ENCODE peak calls at places on chromosomes 12 and 14, in six cellular contexts. N is pancreas; M is heart right ventricle; L is fibroblast of the aortic adventitia; C is tibial nerve; D is CD8-positive, alpha-beta memory T cell. X is an unnamed sample.

GRCh38 chr14:69535230-69535848 is 39.3 kb downstream of the CCDC177 start:
- DNase-seq in D (no peak), L (peak; percentile 66), M (peak; percentile 18), C (no peak), N (peak; percentile 63), X (no peak)

GRCh38 chr12:54330442-54330841 is 5.5 kb downstream of the COPZ1 start:
- DNase-seq in D (no peak), M (no peak), N (no peak), C (no peak), L (no peak), X (no peak)

GRCh38 chr12:27525373-27525772 is 1.4 kb downstream of the PPFIBP1 start:
- DNase-seq in C (no peak), D (no peak), M (peak; percentile 67), N (no peak), L (peak; percentile 85), X (no peak)

GRCh38 chr12:102543494-102543893 is 63.1 kb upstream of the IGF1 start:
- DNase-seq in D (no peak), C (no peak), L (no peak), N (no peak), M (no peak), X (no peak)

GRCh38 chr14:72291908-72292688 is 359.9 kb downstream of the RGS6 start:
- DNase-seq in M (peak; percentile 29), C (no peak), N (no peak), L (peak; percentile 54), D (no peak), X (no peak)

GRCh38 chr12:69024907-69025306 is 91.9 kb upstream of the CPM start:
- DNase-seq in N (no peak), C (no peak), L (peak; percentile 36), D (no peak), M (no peak), X (no peak)

GRCh38 chr12:89075890-89076591 is 276.3 kb downstream of the DUSP6 start:
- DNase-seq in L (peak; percentile 57), C (no peak), N (no peak), D (no peak), M (no peak), X (no peak)

GRCh38 chr12:74541074-74541473 is 3.4 kb downstream of the ATXN7L3B start:
- DNase-seq in C (no peak), D (no peak), M (no peak), N (no peak), L (no peak), X (no peak)

GRCh38 chr12:56377310-56377988 is 14.8 kb upstream of the APOF start:
- DNase-seq in L (peak; percentile 23), C (no peak), N (no peak), D (no peak), M (no peak), X (peak; percentile 15)

GRCh38 chr12:5402009-5402408 is 29.9 kb upstream of the NTF3 start:
- DNase-seq in C (no peak), M (no peak), L (no peak), D (no peak), N (no peak), X (no peak)

GRCh38 chr12:79688376-79689040 is 2.3 kb downstream of the PAWR start:
- DNase-seq in N (no peak), C (no peak), M (no peak), L (peak; percentile 10), D (no peak), X (no peak)

GRCh38 chr14:77390188-77390587 is 13.0 kb downstream of the SAMD15 start:
- DNase-seq in D (no peak), C (no peak), L (no peak), N (no peak), M (no peak), X (no peak)

GRCh38 chr12:96241484-96242256 is 47.5 kb downstream of the ELK3 start:
- DNase-seq in L (peak; percentile 88), C (no peak), M (peak; percentile 74), N (no peak), D (peak; percentile 82), X (no peak)

GRCh38 chr14:68316078-68316868 is 476.6 kb downstream of the ZFP36L1 start:
- DNase-seq in C (no peak), D (no peak), M (no peak), N (no peak), L (no peak), X (no peak)

GRCh38 chr14:39217214-39217879 is 16.4 kb upstream of the MIA2 start:
- DNase-seq in M (no peak), N (no peak), D (no peak), C (no peak), L (no peak), X (no peak)

GRCh38 chr12:16165506-16165905 is 112.0 kb downstream of the SLC15A5 start:
- DNase-seq in M (peak; percentile 11), D (no peak), L (peak; percentile 75), C (peak; percentile 13), N (no peak), X (peak; percentile 68)

GRCh38 chr12:132342322-132342721 is 12.9 kb upstream of the GALNT9 start:
- DNase-seq in N (no peak), C (no peak), L (no peak), M (no peak), D (no peak), X (no peak)

GRCh38 chr12:31037921-31038320 is 35.7 kb upstream of the DDX11 start:
- DNase-seq in C (no peak), D (no peak), M (no peak), L (no peak), N (no peak), X (no peak)

GRCh38 chr12:121828306-121828705 is 24.5 kb downstream of the SETD1B start:
- DNase-seq in M (no peak), L (no peak), D (no peak), N (no peak), C (no peak), X (no peak)

GRCh38 chr12:12449533-12450025 is 92.7 kb downstream of the BORCS5 start:
- DNase-seq in M (no peak), D (no peak), L (no peak), N (no peak), C (no peak), X (peak; percentile 83)

GRCh38 chr14:44897844-44898151 is 63.9 kb downstream of the KLHL28 start:
- DNase-seq in C (no peak), M (no peak), L (peak; percentile 31), N (no peak), D (no peak), X (no peak)

GRCh38 chr12:47741340-47741703 is 16.0 kb upstream of the ENDOU start:
- DNase-seq in M (peak; percentile 65), L (no peak), C (peak; percentile 74), N (no peak), D (peak; percentile 61), X (peak; percentile 86)

GRCh38 chr14:69662636-69663321 is 51.4 kb downstream of the SUSD6 start:
- DNase-seq in N (no peak), D (no peak), C (no peak), L (peak; percentile 61), M (no peak), X (no peak)

DNA sequence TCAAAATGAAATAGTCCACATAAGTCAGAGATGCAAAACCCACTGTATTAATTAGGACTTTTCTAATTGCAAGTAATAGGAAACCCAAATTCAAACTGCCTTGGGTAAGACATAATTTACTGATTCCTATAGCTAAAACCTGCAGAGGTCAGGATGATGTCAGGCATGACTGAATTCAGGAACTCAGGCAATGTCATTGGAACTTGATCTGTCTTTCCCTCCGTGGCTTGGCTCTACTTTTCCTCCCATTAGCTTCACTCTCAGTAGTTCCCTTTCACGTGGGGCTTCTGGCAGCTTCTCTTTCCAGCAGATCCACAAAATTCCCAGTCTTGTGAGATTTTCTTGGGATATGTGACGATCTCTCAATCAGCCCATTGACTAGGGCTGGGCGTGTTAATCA is 2.4 kb upstream of the JDP2 start:
- DNase-seq in M (no peak), L (no peak), C (no peak), D (no peak), N (no peak), X (no peak)
- H3K4me3 ChIP-seq in M (no peak overlapping the region), L (no peak overlapping the region), C (no peak overlapping the region), D (no peak overlapping the region), N (no peak overlapping the region), X (no peak overlapping the region)

DNA sequence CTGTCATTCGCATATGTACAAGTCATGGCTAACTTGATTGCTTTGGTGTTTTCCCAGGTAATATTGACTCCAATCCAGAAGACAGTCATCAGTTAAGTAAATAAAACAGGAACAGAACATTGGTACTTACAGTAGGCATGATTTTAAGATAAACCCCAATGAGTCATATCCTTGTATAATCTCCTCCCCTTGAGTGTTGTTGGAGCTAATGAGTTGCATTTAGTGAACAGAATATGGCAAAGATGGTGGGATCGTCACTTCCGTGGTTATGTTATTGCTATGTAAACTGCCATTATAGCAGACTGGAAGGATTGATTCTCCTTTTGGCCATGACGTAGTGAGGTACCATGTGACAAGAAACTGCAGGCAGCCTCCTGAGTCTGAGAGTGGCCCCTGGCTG is 102.2 kb downstream of the TMX1 start:
- DNase-seq in N (no peak), L (peak; percentile 20), D (no peak), M (no peak), C (no peak), X (no peak)
- H3K4me3 ChIP-seq in N (no peak overlapping the region), L (no peak overlapping the region), D (no peak overlapping the region), M (no peak overlapping the region), C (no peak overlapping the region), X (no peak overlapping the region)

GRCh38 chr12:52921488-52922165 is 16.8 kb upstream of the KRT8 start:
- DNase-seq in C (no peak), M (no peak), D (no peak), L (no peak), N (no peak), X (no peak)
- H3K4me3 ChIP-seq in C (no peak overlapping the region), M (no peak overlapping the region), D (no peak overlapping the region), L (no peak overlapping the region), N (no peak overlapping the region), X (no peak overlapping the region)

GRCh38 chr12:1575287-1575798 is 19.0 kb downstream of the FBXL14 start:
- DNase-seq in M (no peak), N (no peak), D (no peak), C (no peak), L (peak; percentile 41), X (no peak)

GRCh38 chr12:1575799-1576401 is 18.5 kb downstream of the FBXL14 start:
- DNase-seq in D (no peak), L (peak; percentile 66), N (no peak), M (no peak), C (no peak), X (no peak)

GRCh38 chr12:1573960-1574862 is 20.2 kb downstream of the FBXL14 start:
- DNase-seq in N (no peak), C (no peak), L (no peak), M (no peak), D (no peak), X (no peak)

GRCh38 chr12:1574863-1575254 is 19.5 kb downstream of the FBXL14 start:
- DNase-seq in N (no peak), C (no peak), L (no peak), M (no peak), D (no peak), X (no peak)

DNA sequence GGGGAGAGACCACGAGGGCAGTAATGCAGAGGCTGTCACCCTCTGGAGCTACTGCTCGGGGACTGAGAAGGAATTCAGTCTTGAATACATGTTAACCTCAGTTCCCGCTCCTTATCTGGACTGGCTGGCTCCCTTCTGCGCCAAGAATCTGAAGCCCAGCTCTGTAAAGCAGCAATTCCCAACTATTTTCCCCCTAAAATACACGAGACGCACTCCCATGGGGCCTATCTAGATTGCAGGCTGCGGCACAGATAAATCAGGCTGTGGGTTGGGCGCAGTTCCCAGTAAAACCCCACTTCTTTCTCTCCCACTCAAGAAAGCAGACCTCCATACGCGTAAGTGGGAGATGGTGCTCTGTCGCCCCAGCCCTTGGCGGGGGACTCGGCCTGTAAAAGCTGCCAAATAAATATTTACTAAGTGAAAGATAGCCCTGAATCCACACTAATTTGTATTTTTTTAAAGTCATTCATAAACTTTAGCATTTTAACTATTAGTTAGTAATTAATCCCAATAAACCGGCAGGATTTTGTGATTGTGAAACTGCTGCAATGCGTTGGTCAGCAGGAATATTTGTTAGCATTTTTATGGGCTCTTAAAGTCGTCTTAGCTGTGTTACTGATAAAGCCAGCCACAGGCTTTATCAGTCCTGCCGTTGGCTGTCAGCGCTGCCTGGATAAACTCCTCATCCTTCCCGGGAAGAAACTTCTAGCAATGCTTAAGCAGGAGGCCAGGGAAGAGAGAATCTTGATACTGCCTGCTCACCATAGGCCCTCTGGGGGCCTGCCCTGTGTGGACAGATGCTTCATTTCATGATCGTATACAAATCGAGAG is 17.8 kb downstream of the FBXL14 start:
- DNase-seq in N (no peak), L (peak; percentile 94), C (no peak), D (no peak), M (peak; percentile 55), X (no peak)
- H3K4me3 ChIP-seq in N (peak overlapping the region; percentile 15), L (peak overlapping the region; percentile 31), C (no peak overlapping the region), D (no peak overlapping the region), M (peak overlapping the region; percentile 34), X (peak overlapping the region; percentile 54)